ENCODE peak calls at places on chromosomes 13 and 19, in seven cellular contexts. One of them, this sample, is unnamed.

GRCh38 chr13:71290963-71291937 is 575.8 kb downstream of the DACH1 start:
- DNase-seq in stimulated activated CD8-positive, alpha-beta memory T cell treated with anti-CD3 and anti-CD28 coated beads, Interleukin-2, amount 100 ng/mL, for 1 hour: peak
- DNase-seq in midbrain: no peak
- DNase-seq in mesothelial cell of epicardium: no peak
- DNase-seq in anterior cingulate cortex: no peak
- DNase-seq in heart left ventricle: peak
- DNase-seq in stromal cell of bone marrow: peak
- DNase-seq in this sample: peak

GRCh38 chr13:77784531-77784930 is 87.0 kb downstream of the SLAIN1 start:
- DNase-seq in stromal cell of bone marrow: no peak
- DNase-seq in mesothelial cell of epicardium: no peak
- DNase-seq in anterior cingulate cortex: no peak
- DNase-seq in midbrain: no peak
- DNase-seq in heart left ventricle: no peak
- DNase-seq in stimulated activated CD8-positive, alpha-beta memory T cell treated with anti-CD3 and anti-CD28 coated beads, Interleukin-2, amount 100 ng/mL, for 1 hour: no peak
- DNase-seq in this sample: no peak

GRCh38 chr19:16886305-16886880 is 2.4 kb upstream of the F2RL3 start:
- DNase-seq in anterior cingulate cortex: no peak
- DNase-seq in midbrain: no peak
- DNase-seq in heart left ventricle: peak
- DNase-seq in stromal cell of bone marrow: peak
- DNase-seq in mesothelial cell of epicardium: no peak
- DNase-seq in stimulated activated CD8-positive, alpha-beta memory T cell treated with anti-CD3 and anti-CD28 coated beads, Interleukin-2, amount 100 ng/mL, for 1 hour: no peak
- DNase-seq in this sample: no peak

GRCh38 chr13:109989686-109990085 is 203.3 kb upstream of the IRS2 start:
- DNase-seq in mesothelial cell of epicardium: no peak
- DNase-seq in midbrain: no peak
- DNase-seq in anterior cingulate cortex: no peak
- DNase-seq in stimulated activated CD8-positive, alpha-beta memory T cell treated with anti-CD3 and anti-CD28 coated beads, Interleukin-2, amount 100 ng/mL, for 1 hour: no peak
- DNase-seq in stromal cell of bone marrow: peak
- DNase-seq in heart left ventricle: no peak
- DNase-seq in this sample: no peak

GRCh38 chr19:6967962-6968361 is 53.3 kb downstream of the MBD3L2B start:
- DNase-seq in stimulated activated CD8-positive, alpha-beta memory T cell treated with anti-CD3 and anti-CD28 coated beads, Interleukin-2, amount 100 ng/mL, for 1 hour: no peak
- DNase-seq in midbrain: no peak
- DNase-seq in anterior cingulate cortex: no peak
- DNase-seq in stromal cell of bone marrow: no peak
- DNase-seq in heart left ventricle: no peak
- DNase-seq in mesothelial cell of epicardium: no peak
- DNase-seq in this sample: no peak

GRCh38 chr19:457636-458035 is 3.2 kb downstream of the SHC2 start:
- DNase-seq in stimulated activated CD8-positive, alpha-beta memory T cell treated with anti-CD3 and anti-CD28 coated beads, Interleukin-2, amount 100 ng/mL, for 1 hour: no peak
- DNase-seq in mesothelial cell of epicardium: no peak
- DNase-seq in stromal cell of bone marrow: no peak
- DNase-seq in heart left ventricle: no peak
- DNase-seq in anterior cingulate cortex: no peak
- DNase-seq in midbrain: no peak
- DNase-seq in this sample: no peak

GRCh38 chr13:23384111-23384510 is 49.4 kb downstream of the SACS start:
- DNase-seq in stimulated activated CD8-positive, alpha-beta memory T cell treated with anti-CD3 and anti-CD28 coated beads, Interleukin-2, amount 100 ng/mL, for 1 hour: no peak
- DNase-seq in heart left ventricle: no peak
- DNase-seq in midbrain: no peak
- DNase-seq in mesothelial cell of epicardium: no peak
- DNase-seq in stromal cell of bone marrow: no peak
- DNase-seq in anterior cingulate cortex: no peak
- DNase-seq in this sample: peak

GRCh38 chr19:7069904-7070226 is 362 bp downstream of the ZNF557 start:
- DNase-seq in stimulated activated CD8-positive, alpha-beta memory T cell treated with anti-CD3 and anti-CD28 coated beads, Interleukin-2, amount 100 ng/mL, for 1 hour: no peak
- DNase-seq in stromal cell of bone marrow: no peak
- DNase-seq in heart left ventricle: no peak
- DNase-seq in midbrain: no peak
- DNase-seq in mesothelial cell of epicardium: no peak
- DNase-seq in anterior cingulate cortex: no peak
- DNase-seq in this sample: no peak

GRCh38 chr19:47227347-47228167 is 3.4 kb downstream of the BBC3 start:
- DNase-seq in stimulated activated CD8-positive, alpha-beta memory T cell treated with anti-CD3 and anti-CD28 coated beads, Interleukin-2, amount 100 ng/mL, for 1 hour: no peak
- DNase-seq in mesothelial cell of epicardium: no peak
- DNase-seq in heart left ventricle: peak
- DNase-seq in stromal cell of bone marrow: peak
- DNase-seq in anterior cingulate cortex: peak
- DNase-seq in midbrain: no peak
- DNase-seq in this sample: no peak

GRCh38 chr19:44809856-44810554 is 1.1 kb downstream of the BCAM start:
- DNase-seq in stromal cell of bone marrow: no peak
- DNase-seq in midbrain: no peak
- DNase-seq in stimulated activated CD8-positive, alpha-beta memory T cell treated with anti-CD3 and anti-CD28 coated beads, Interleukin-2, amount 100 ng/mL, for 1 hour: no peak
- DNase-seq in heart left ventricle: no peak
- DNase-seq in mesothelial cell of epicardium: no peak
- DNase-seq in anterior cingulate cortex: no peak
- DNase-seq in this sample: no peak

GRCh38 chr13:114067381-114067885 is 65.0 kb downstream of the RASA3 start:
- DNase-seq in midbrain: peak
- DNase-seq in anterior cingulate cortex: no peak
- DNase-seq in stromal cell of bone marrow: peak
- DNase-seq in mesothelial cell of epicardium: no peak
- DNase-seq in heart left ventricle: no peak
- DNase-seq in stimulated activated CD8-positive, alpha-beta memory T cell treated with anti-CD3 and anti-CD28 coated beads, Interleukin-2, amount 100 ng/mL, for 1 hour: no peak
- DNase-seq in this sample: no peak

GRCh38 chr19:41887711-41888382 is 4.9 kb downstream of the ARHGEF1 start:
- DNase-seq in mesothelial cell of epicardium: no peak
- DNase-seq in stimulated activated CD8-positive, alpha-beta memory T cell treated with anti-CD3 and anti-CD28 coated beads, Interleukin-2, amount 100 ng/mL, for 1 hour: peak
- DNase-seq in stromal cell of bone marrow: no peak
- DNase-seq in heart left ventricle: no peak
- DNase-seq in midbrain: peak
- DNase-seq in anterior cingulate cortex: peak
- DNase-seq in this sample: peak

GRCh38 chr19:10260141-10260584 is 8.1 kb downstream of the MRPL4 start:
- DNase-seq in stromal cell of bone marrow: no peak
- DNase-seq in stimulated activated CD8-positive, alpha-beta memory T cell treated with anti-CD3 and anti-CD28 coated beads, Interleukin-2, amount 100 ng/mL, for 1 hour: no peak
- DNase-seq in heart left ventricle: no peak
- DNase-seq in mesothelial cell of epicardium: no peak
- DNase-seq in anterior cingulate cortex: no peak
- DNase-seq in midbrain: no peak
- DNase-seq in this sample: peak

GRCh38 chr13:42720116-42720857 is 61.1 kb upstream of the FAM216B start:
- DNase-seq in midbrain: no peak
- DNase-seq in stimulated activated CD8-positive, alpha-beta memory T cell treated with anti-CD3 and anti-CD28 coated beads, Interleukin-2, amount 100 ng/mL, for 1 hour: no peak
- DNase-seq in anterior cingulate cortex: no peak
- DNase-seq in heart left ventricle: no peak
- DNase-seq in stromal cell of bone marrow: peak
- DNase-seq in mesothelial cell of epicardium: no peak
- DNase-seq in this sample: peak

GRCh38 chr19:3665681-3666544 is 34.4 kb downstream of the PIP5K1C start:
- DNase-seq in mesothelial cell of epicardium: peak
- DNase-seq in stromal cell of bone marrow: no peak
- DNase-seq in midbrain: peak
- DNase-seq in anterior cingulate cortex: peak
- DNase-seq in heart left ventricle: peak
- DNase-seq in stimulated activated CD8-positive, alpha-beta memory T cell treated with anti-CD3 and anti-CD28 coated beads, Interleukin-2, amount 100 ng/mL, for 1 hour: peak
- DNase-seq in this sample: no peak

GRCh38 chr13:40502236-40502635 is 164.2 kb downstream of the FOXO1 start:
- DNase-seq in stromal cell of bone marrow: no peak
- DNase-seq in stimulated activated CD8-positive, alpha-beta memory T cell treated with anti-CD3 and anti-CD28 coated beads, Interleukin-2, amount 100 ng/mL, for 1 hour: no peak
- DNase-seq in midbrain: no peak
- DNase-seq in mesothelial cell of epicardium: no peak
- DNase-seq in anterior cingulate cortex: no peak
- DNase-seq in heart left ventricle: no peak
- DNase-seq in this sample: no peak

GRCh38 chr13:47250141-47250540 is 353.3 kb upstream of the HTR2A start:
- DNase-seq in stromal cell of bone marrow: peak
- DNase-seq in heart left ventricle: no peak
- DNase-seq in midbrain: no peak
- DNase-seq in anterior cingulate cortex: no peak
- DNase-seq in mesothelial cell of epicardium: no peak
- DNase-seq in stimulated activated CD8-positive, alpha-beta memory T cell treated with anti-CD3 and anti-CD28 coated beads, Interleukin-2, amount 100 ng/mL, for 1 hour: no peak
- DNase-seq in this sample: peak

GRCh38 chr19:10636304-10636972 is 11.1 kb downstream of the SLC44A2 start:
- DNase-seq in midbrain: no peak
- DNase-seq in stromal cell of bone marrow: no peak
- DNase-seq in anterior cingulate cortex: no peak
- DNase-seq in heart left ventricle: no peak
- DNase-seq in stimulated activated CD8-positive, alpha-beta memory T cell treated with anti-CD3 and anti-CD28 coated beads, Interleukin-2, amount 100 ng/mL, for 1 hour: no peak
- DNase-seq in mesothelial cell of epicardium: no peak
- DNase-seq in this sample: no peak

GRCh38 chr19:3723110-3723488 is 14.9 kb downstream of the TJP3 start:
- DNase-seq in stromal cell of bone marrow: no peak
- DNase-seq in midbrain: no peak
- DNase-seq in anterior cingulate cortex: no peak
- DNase-seq in mesothelial cell of epicardium: no peak
- DNase-seq in stimulated activated CD8-positive, alpha-beta memory T cell treated with anti-CD3 and anti-CD28 coated beads, Interleukin-2, amount 100 ng/mL, for 1 hour: no peak
- DNase-seq in heart left ventricle: no peak
- DNase-seq in this sample: no peak

GRCh38 chr19:12733369-12733896 is 1.1 kb downstream of the TRIR start:
- DNase-seq in midbrain: no peak
- DNase-seq in stromal cell of bone marrow: peak
- DNase-seq in anterior cingulate cortex: no peak
- DNase-seq in heart left ventricle: no peak
- DNase-seq in stimulated activated CD8-positive, alpha-beta memory T cell treated with anti-CD3 and anti-CD28 coated beads, Interleukin-2, amount 100 ng/mL, for 1 hour: no peak
- DNase-seq in mesothelial cell of epicardium: no peak
- DNase-seq in this sample: no peak